ENCODE peak calls at places on chromosome 13, in four cellular contexts. U is GM12878, Q is HepG2, Z is K562. D is an unnamed sample.

GRCh38 chr13:47092202-47092601 is 195.3 kb upstream of the HTR2A start:
- DNase-seq in U (no peak), Q (no peak), Z (no peak), D (no peak)

GRCh38 chr13:64090311-64090710 is 2674.7 kb upstream of the PCDH20 start:
- DNase-seq in U (no peak), Q (no peak), Z (no peak), D (no peak)

GRCh38 chr13:68988176-68988575 is 1119.5 kb upstream of the ATXN8OS start:
- DNase-seq in U (no peak), Q (no peak), Z (no peak), D (no peak)

GRCh38 chr13:32585625-32586021 is 629 bp upstream of the PDS5B start:
- DNase-seq in U (no peak), Q (no peak), Z (no peak), D (no peak)

GRCh38 chr13:95496485-95496884 is 56.0 kb upstream of the CLDN10 start:
- DNase-seq in U (no peak), Q (no peak), Z (no peak), D (no peak)

GRCh38 chr13:20197361-20197834 is 4.7 kb upstream of the GJB2 start:
- DNase-seq in U (no peak), Q (peak), Z (peak), D (peak)

GRCh38 chr13:38898481-38898880 is 92.2 kb downstream of the STOML3 start:
- DNase-seq in U (no peak), Q (no peak), Z (no peak), D (peak)

GRCh38 chr13:83333614-83334388 is 548.5 kb downstream of the SLITRK1 start:
- DNase-seq in U (no peak), Q (no peak), Z (no peak), D (no peak)

GRCh38 chr13:68995972-68996670 is 1111.5 kb upstream of the ATXN8OS start:
- DNase-seq in U (no peak), Q (no peak), Z (no peak), D (no peak)

GRCh38 chr13:74683411-74683810 is 549.2 kb upstream of the KLF12 start:
- DNase-seq in U (no peak), Q (peak), Z (no peak), D (no peak)

GRCh38 chr13:95505265-95505664 is 47.3 kb upstream of the CLDN10 start:
- DNase-seq in U (no peak), Q (no peak), Z (no peak), D (no peak)

GRCh38 chr13:40895715-40896184 is 106.3 kb downstream of the SLC25A15 start:
- DNase-seq in U (no peak), Q (peak), Z (no peak), D (no peak)

GRCh38 chr13:52696566-52696965 is 43.1 kb downstream of the CNMD start:
- DNase-seq in U (no peak), Q (no peak), Z (no peak), D (no peak)

GRCh38 chr13:70080030-70080429 is 27.6 kb upstream of the ATXN8OS start:
- DNase-seq in U (no peak), Q (no peak), Z (no peak), D (no peak)

GRCh38 chr13:64672751-64673150 is 2557.4 kb downstream of the PCDH9 start:
- DNase-seq in U (no peak), Q (no peak), Z (no peak), D (no peak)

GRCh38 chr13:76773695-76774094 is 112.5 kb downstream of the KCTD12 start:
- DNase-seq in U (no peak), Q (no peak), Z (no peak), D (no peak)
- TF ChIP-seq BHLHE40 in U (no peak), Q (no peak), Z (no peak), D (no peak)

GRCh38 chr13:26616126-26616525 is 58.6 kb downstream of the WASF3 start:
- DNase-seq in U (no peak), Q (no peak), Z (no peak), D (no peak)
- TF ChIP-seq SP1 in U (no peak), Q (no peak), Z (no peak), D (no peak)

GRCh38 chr13:113187905-113188595 is 20.4 kb downstream of the PCID2 start:
- DNase-seq in U (no peak), Q (no peak), Z (no peak), D (no peak)
- TF ChIP-seq FOXK2 in U (no peak), Q (no peak), Z (no peak), D (no peak)

GRCh38 chr13:81140675-81141074 is 799.7 kb upstream of the SPRY2 start:
- DNase-seq in U (no peak), Q (no peak), Z (no peak), D (no peak)
- TF ChIP-seq BHLHE40 in U (no peak), Q (no peak), Z (no peak), D (no peak)

GRCh38 chr13:88601949-88602348 is 930.8 kb downstream of the SLITRK5 start:
- DNase-seq in U (no peak), Q (no peak), Z (no peak), D (no peak)

GRCh38 chr13:88602786-88603777 is 931.9 kb downstream of the SLITRK5 start:
- DNase-seq in U (no peak), Q (no peak), Z (no peak), D (no peak)
- TF ChIP-seq SP1 in U (no peak), Q (no peak), Z (no peak), D (no peak)

GRCh38 chr13:30616927-30617314 is 799 bp upstream of the USPL1 start:
- DNase-seq in U (peak), Q (peak), Z (peak), D (peak)

GRCh38 chr13:30618938-30619289 is 1.2 kb downstream of the USPL1 start:
- DNase-seq in U (no peak), Q (no peak), Z (no peak), D (no peak)

GRCh38 chr13:30618186-30618937 is 642 bp downstream of the USPL1 start:
- DNase-seq in U (no peak), Q (peak), Z (peak), D (peak)

GRCh38 chr13:30617315-30618185 is at the start of gene USPL1:
- DNase-seq in U (peak), Q (peak), Z (peak), D (peak)

GRCh38 chr13:30619731-30620130 is 2.0 kb downstream of the USPL1 start:
- DNase-seq in U (no peak), Q (peak), Z (peak), D (no peak)
- TF ChIP-seq FOXK2 in U (no peak), Q (no peak), Z (no peak), D (no peak)